ENCODE peak calls at places on chromosomes 12 and 14, in six cellular contexts. V is HT1080; P is ELF-1; D is activated CD4-positive, alpha-beta T cell treated with anti-CD3 and anti-CD28 coated beads, Interleukin-2, amount 10 ng/mL, durations not matched to agents 7 days and 5 days; W is cortex of kidney; Z is putamen. T is an unnamed sample.

GRCh38 chr12:96047621-96048211 is 12.3 kb upstream of the LTA4H start:
- DNase-seq in W (no peak), V (peak), D (peak), Z (no peak), P (no peak), T (peak)

GRCh38 chr12:55745361-55746146 is 2.6 kb downstream of the GDF11 start:
- DNase-seq in W (no peak), D (no peak), P (peak), V (no peak), Z (no peak), T (peak)

GRCh38 chr12:98156697-98157096 is 358.7 kb upstream of the TMPO start:
- DNase-seq in Z (no peak), P (no peak), V (no peak), D (no peak), W (no peak), T (no peak)

GRCh38 chr14:101235042-101235871 is 326.0 kb upstream of the DIO3 start:
- DNase-seq in V (peak), D (peak), W (no peak), Z (peak), P (peak), T (peak)

GRCh38 chr14:102923201-102923919 is 897 bp downstream of the AMN start:
- DNase-seq in W (no peak), V (no peak), Z (no peak), P (peak), D (no peak), T (no peak)

GRCh38 chr12:109736552-109737108 is 23.0 kb downstream of the FAM222A start:
- DNase-seq in V (peak), Z (no peak), P (peak), D (peak), W (no peak), T (peak)

GRCh38 chr12:76441016-76441415 is 92.8 kb upstream of the BBS10 start:
- DNase-seq in D (no peak), W (no peak), Z (no peak), V (no peak), P (no peak), T (no peak)

GRCh38 chr14:55583942-55584468 is 4.0 kb downstream of the KTN1 start:
- DNase-seq in Z (no peak), V (no peak), P (no peak), W (no peak), D (no peak), T (peak)

T was measured in left kidney.